ENCODE peak calls at places on chromosomes 13 and 19, in six cellular contexts. M is psoas muscle, Y is left lung, J is naive B cell, K is T-helper 17 cell, Z is HCT116. E is an unnamed sample.

GRCh38 chr13:66896933-66897332 is 333.2 kb downstream of the PCDH9 start:
- ATAC-seq in J (no peak), M (no peak), Y (no peak), Z (no peak), K (no peak), E (no peak)

GRCh38 chr13:30362005-30362788 is 54.8 kb upstream of the KATNAL1 start:
- ATAC-seq in Y (no peak), K (no peak), J (no peak), Z (no peak), M (no peak), E (no peak)

GRCh38 chr19:4889034-4889825 is 13.5 kb downstream of the ARRDC5 start:
- ATAC-seq in J (no peak), Z (no peak), M (no peak), Y (no peak), K (no peak), E (peak)

GRCh38 chr13:46648166-46648607 is 95.2 kb downstream of the LRCH1 start:
- ATAC-seq in M (no peak), Z (peak), K (peak), J (peak), Y (peak), E (peak)

GRCh38 chr13:31055589-31055988 is 106.1 kb downstream of the HSPH1 start:
- ATAC-seq in Y (no peak), K (no peak), Z (no peak), M (no peak), J (no peak), E (no peak)

GRCh38 chr13:91162180-91162579 is 185.3 kb upstream of the MIR17HG start:
- ATAC-seq in M (no peak), Z (no peak), Y (no peak), J (no peak), K (no peak), E (no peak)

GRCh38 chr19:48627865-48628314 is 8.6 kb downstream of the SPHK2 start:
- ATAC-seq in J (no peak), Z (no peak), K (no peak), M (no peak), Y (no peak), E (no peak)

GRCh38 chr19:18587561-18587960 is 1.0 kb upstream of the REX1BD start:
- ATAC-seq in Z (no peak), K (no peak), Y (no peak), J (no peak), M (no peak), E (no peak)

GRCh38 chr13:46962286-46962941 is 65.6 kb upstream of the HTR2A start:
- ATAC-seq in Y (no peak), J (no peak), Z (peak), K (no peak), M (no peak), E (no peak)

GRCh38 chr13:53411443-53411842 is 382.8 kb downstream of the OLFM4 start:
- ATAC-seq in J (no peak), K (no peak), Z (no peak), M (no peak), Y (no peak), E (no peak)

GRCh38 chr19:55070755-55071502 is 4.7 kb upstream of the EPS8L1 start:
- ATAC-seq in Y (peak), J (no peak), M (no peak), Z (peak), K (peak), E (peak)

GRCh38 chr19:52212572-52213255 is 22.9 kb downstream of the PPP2R1A start:
- ATAC-seq in K (no peak), Z (no peak), J (no peak), M (no peak), Y (no peak), E (no peak)

GRCh38 chr19:11152318-11153062 is 3.1 kb downstream of the SPC24 start:
- ATAC-seq in K (no peak), M (peak), J (no peak), Y (peak), Z (no peak), E (peak)

GRCh38 chr19:19552811-19553210 is 14.7 kb downstream of the CILP2 start:
- ATAC-seq in M (no peak), Y (no peak), Z (peak), K (peak), J (no peak), E (peak)

GRCh38 chr13:110850840-110851239 is 64.0 kb downstream of the ANKRD10 start:
- ATAC-seq in J (no peak), K (no peak), Z (no peak), Y (no peak), M (no peak), E (no peak)

GRCh38 chr13:46698910-46699460 is 98.0 kb downstream of the ESD start:
- ATAC-seq in M (no peak), J (no peak), K (no peak), Y (no peak), Z (no peak), E (no peak)

GRCh38 chr19:3670258-3670795 is 29.9 kb downstream of the PIP5K1C start:
- ATAC-seq in K (no peak), Z (no peak), M (peak), Y (peak), J (no peak), E (no peak)

GRCh38 chr13:69935043-69935442 is 172.6 kb upstream of the ATXN8OS start:
- ATAC-seq in M (no peak), J (no peak), K (no peak), Y (no peak), Z (peak), E (no peak)

GRCh38 chr19:19506592-19506991 is 8.8 kb downstream of the TSSK6 start:
- ATAC-seq in Z (no peak), K (no peak), J (no peak), Y (no peak), M (no peak), E (no peak)

GRCh38 chr19:56869886-56870285 is 29.4 kb upstream of the PEG3 start:
- ATAC-seq in K (no peak), Y (no peak), M (no peak), Z (no peak), J (no peak), E (no peak)

GRCh38 chr19:6611441-6611852 is 20.5 kb upstream of the CD70 start:
- ATAC-seq in Y (no peak), K (no peak), M (no peak), J (no peak), Z (no peak), E (no peak)

GRCh38 chr13:26557051-26557392 is 461 bp upstream of the WASF3 start:
- ATAC-seq in J (peak), K (peak), Z (peak), Y (peak), M (no peak), E (peak)

GRCh38 chr19:925912-926594 is at the start of gene ARID3A:
- ATAC-seq in K (peak), J (peak), M (peak), Z (peak), Y (peak), E (peak)

GRCh38 chr13:77896977-77897376 is 21.7 kb downstream of the EDNRB start:
- ATAC-seq in J (no peak), K (no peak), M (no peak), Z (no peak), Y (peak), E (no peak)

GRCh38 chr19:11166281-11167142 is 10.9 kb upstream of the SPC24 start:
- ATAC-seq in Z (no peak), K (no peak), Y (peak), M (no peak), J (no peak), E (no peak)

GRCh38 chr19:58474997-58475713 is 997 bp upstream of the ZNF446 start:
- ATAC-seq in K (peak), Z (peak), M (peak), Y (no peak), J (peak), E (no peak)

GRCh38 chr13:23701646-23702045 is 131.4 kb downstream of the TNFRSF19 start:
- ATAC-seq in Z (no peak), J (no peak), Y (peak), M (peak), K (no peak), E (peak)

GRCh38 chr19:23906835-23907234 is 7.9 kb upstream of the ZNF726 start:
- ATAC-seq in Z (no peak), Y (no peak), J (no peak), M (no peak), K (no peak), E (no peak)

GRCh38 chr13:44317752-44318550 is 55.7 kb upstream of the SERP2 start:
- ATAC-seq in M (no peak), J (no peak), K (no peak), Z (no peak), Y (no peak), E (peak)

GRCh38 chr19:34998777-34999497 is 1.2 kb upstream of the GRAMD1A start:
- ATAC-seq in M (no peak), K (no peak), Y (no peak), Z (no peak), J (no peak), E (no peak)

GRCh38 chr19:5951338-5951861 is 26.5 kb downstream of the RANBP3 start:
- ATAC-seq in Z (no peak), M (no peak), Y (peak), K (no peak), J (peak), E (no peak)

GRCh38 chr19:34540811-34541557 is 59.4 kb downstream of the WTIP start:
- ATAC-seq in J (no peak), K (no peak), Y (no peak), Z (no peak), M (no peak), E (no peak)

GRCh38 chr13:51797664-51798488 is 6.1 kb downstream of the DHRS12 start:
- ATAC-seq in M (no peak), Y (peak), K (peak), Z (peak), J (no peak), E (peak)

GRCh38 chr19:56015756-56016155 is 29.2 kb downstream of the NLRP5 start:
- ATAC-seq in Y (no peak), K (no peak), Z (no peak), M (no peak), J (no peak), E (no peak)